ENCODE peak calls at places on chromosomes 5 and 9, in ten cellular contexts. One of them, this sample, is unnamed.

GRCh38 chr9:6049798-6050197 is 34.4 kb upstream of the RANBP6 start:
- DNase-seq in left ventricle myocardium inferior: no peak
- DNase-seq in BE2C: no peak
- DNase-seq in lower lobe of right lung: no peak
- DNase-seq in epithelial cell of proximal tubule: no peak
- DNase-seq in lower leg skin: no peak
- DNase-seq in NB4: peak
- DNase-seq in lung: no peak
- DNase-seq in hepatocyte: no peak
- DNase-seq in GM10248: peak
- DNase-seq in this sample: no peak

GRCh38 chr5:14743601-14744295 is 79.2 kb downstream of the OTULIN start:
- DNase-seq in hepatocyte: no peak
- DNase-seq in lower leg skin: no peak
- DNase-seq in BE2C: no peak
- DNase-seq in lung: no peak
- DNase-seq in lower lobe of right lung: no peak
- DNase-seq in left ventricle myocardium inferior: no peak
- DNase-seq in epithelial cell of proximal tubule: no peak
- DNase-seq in NB4: no peak
- DNase-seq in GM10248: no peak
- DNase-seq in this sample: no peak

GRCh38 chr5:135110941-135111596 is 77.0 kb upstream of the PITX1 start:
- DNase-seq in GM10248: no peak
- DNase-seq in hepatocyte: no peak
- DNase-seq in BE2C: no peak
- DNase-seq in NB4: no peak
- DNase-seq in lung: no peak
- DNase-seq in epithelial cell of proximal tubule: no peak
- DNase-seq in lower leg skin: no peak
- DNase-seq in left ventricle myocardium inferior: no peak
- DNase-seq in lower lobe of right lung: peak
- DNase-seq in this sample: no peak

GRCh38 chr9:126113756-126114408 is 212.7 kb upstream of the MVB12B start:
- DNase-seq in epithelial cell of proximal tubule: no peak
- DNase-seq in hepatocyte: no peak
- DNase-seq in NB4: no peak
- DNase-seq in lung: no peak
- DNase-seq in GM10248: no peak
- DNase-seq in BE2C: no peak
- DNase-seq in left ventricle myocardium inferior: no peak
- DNase-seq in lower lobe of right lung: no peak
- DNase-seq in lower leg skin: peak
- DNase-seq in this sample: peak

GRCh38 chr5:73735032-73735734 is 109.2 kb downstream of the ARHGEF28 start:
- DNase-seq in hepatocyte: no peak
- DNase-seq in left ventricle myocardium inferior: no peak
- DNase-seq in lower leg skin: no peak
- DNase-seq in NB4: no peak
- DNase-seq in lung: no peak
- DNase-seq in BE2C: no peak
- DNase-seq in lower lobe of right lung: no peak
- DNase-seq in epithelial cell of proximal tubule: no peak
- DNase-seq in GM10248: no peak
- DNase-seq in this sample: no peak

GRCh38 chr5:140855772-140856674 is at the start of gene PCDHA10:
- DNase-seq in BE2C: peak
- DNase-seq in GM10248: no peak
- DNase-seq in lower leg skin: no peak
- DNase-seq in lung: no peak
- DNase-seq in hepatocyte: peak
- DNase-seq in lower lobe of right lung: no peak
- DNase-seq in epithelial cell of proximal tubule: no peak
- DNase-seq in left ventricle myocardium inferior: no peak
- DNase-seq in NB4: peak
- DNase-seq in this sample: no peak

GRCh38 chr9:123090956-123091355 is 57.5 kb downstream of the GPR21 start:
- DNase-seq in BE2C: no peak
- DNase-seq in GM10248: no peak
- DNase-seq in epithelial cell of proximal tubule: no peak
- DNase-seq in lower lobe of right lung: no peak
- DNase-seq in hepatocyte: no peak
- DNase-seq in lower leg skin: no peak
- DNase-seq in lung: no peak
- DNase-seq in NB4: no peak
- DNase-seq in left ventricle myocardium inferior: no peak
- DNase-seq in this sample: no peak

GRCh38 chr9:113168809-113169208 is 18.0 kb downstream of the SLC31A2 start:
- DNase-seq in lung: no peak
- DNase-seq in lower lobe of right lung: no peak
- DNase-seq in epithelial cell of proximal tubule: no peak
- DNase-seq in BE2C: no peak
- DNase-seq in NB4: no peak
- DNase-seq in lower leg skin: no peak
- DNase-seq in left ventricle myocardium inferior: no peak
- DNase-seq in GM10248: no peak
- DNase-seq in hepatocyte: no peak
- DNase-seq in this sample: no peak

GRCh38 chr5:160175438-160176218 is 53.7 kb upstream of the FABP6 start:
- DNase-seq in left ventricle myocardium inferior: peak
- DNase-seq in hepatocyte: no peak
- DNase-seq in BE2C: peak
- DNase-seq in NB4: no peak
- DNase-seq in lower leg skin: no peak
- DNase-seq in lung: no peak
- DNase-seq in GM10248: no peak
- DNase-seq in epithelial cell of proximal tubule: peak
- DNase-seq in lower lobe of right lung: no peak
- DNase-seq in this sample: no peak

GRCh38 chr5:132065951-132066701 is 5.7 kb downstream of the IL3 start:
- DNase-seq in epithelial cell of proximal tubule: no peak
- DNase-seq in NB4: no peak
- DNase-seq in BE2C: no peak
- DNase-seq in GM10248: no peak
- DNase-seq in left ventricle myocardium inferior: peak
- DNase-seq in lung: no peak
- DNase-seq in hepatocyte: no peak
- DNase-seq in lower lobe of right lung: no peak
- DNase-seq in lower leg skin: no peak
- DNase-seq in this sample: no peak

GRCh38 chr5:111252799-111253564 is 28.8 kb downstream of the CAMK4 start:
- DNase-seq in hepatocyte: no peak
- DNase-seq in epithelial cell of proximal tubule: no peak
- DNase-seq in BE2C: peak
- DNase-seq in GM10248: peak
- DNase-seq in lower leg skin: no peak
- DNase-seq in lung: no peak
- DNase-seq in NB4: no peak
- DNase-seq in lower lobe of right lung: no peak
- DNase-seq in left ventricle myocardium inferior: no peak
- DNase-seq in this sample: no peak

GRCh38 chr9:135215571-135216161 is 128.2 kb downstream of the OLFM1 start:
- DNase-seq in lower lobe of right lung: peak
- DNase-seq in GM10248: no peak
- DNase-seq in lower leg skin: no peak
- DNase-seq in epithelial cell of proximal tubule: no peak
- DNase-seq in BE2C: peak
- DNase-seq in hepatocyte: peak
- DNase-seq in NB4: no peak
- DNase-seq in lung: peak
- DNase-seq in left ventricle myocardium inferior: peak
- DNase-seq in this sample: no peak

GRCh38 chr5:111747336-111747735 is 9.7 kb downstream of the NREP start:
- DNase-seq in lower lobe of right lung: no peak
- DNase-seq in hepatocyte: no peak
- DNase-seq in NB4: no peak
- DNase-seq in lower leg skin: no peak
- DNase-seq in GM10248: no peak
- DNase-seq in BE2C: no peak
- DNase-seq in lung: no peak
- DNase-seq in epithelial cell of proximal tubule: peak
- DNase-seq in left ventricle myocardium inferior: no peak
- DNase-seq in this sample: no peak

GRCh38 chr5:154444559-154445421 is 1.0 kb upstream of the SAP30L start:
- DNase-seq in lung: no peak
- DNase-seq in hepatocyte: peak
- DNase-seq in GM10248: peak
- DNase-seq in BE2C: peak
- DNase-seq in epithelial cell of proximal tubule: no peak
- DNase-seq in NB4: peak
- DNase-seq in lower leg skin: peak
- DNase-seq in left ventricle myocardium inferior: peak
- DNase-seq in lower lobe of right lung: no peak
- DNase-seq in this sample: peak

DNA sequence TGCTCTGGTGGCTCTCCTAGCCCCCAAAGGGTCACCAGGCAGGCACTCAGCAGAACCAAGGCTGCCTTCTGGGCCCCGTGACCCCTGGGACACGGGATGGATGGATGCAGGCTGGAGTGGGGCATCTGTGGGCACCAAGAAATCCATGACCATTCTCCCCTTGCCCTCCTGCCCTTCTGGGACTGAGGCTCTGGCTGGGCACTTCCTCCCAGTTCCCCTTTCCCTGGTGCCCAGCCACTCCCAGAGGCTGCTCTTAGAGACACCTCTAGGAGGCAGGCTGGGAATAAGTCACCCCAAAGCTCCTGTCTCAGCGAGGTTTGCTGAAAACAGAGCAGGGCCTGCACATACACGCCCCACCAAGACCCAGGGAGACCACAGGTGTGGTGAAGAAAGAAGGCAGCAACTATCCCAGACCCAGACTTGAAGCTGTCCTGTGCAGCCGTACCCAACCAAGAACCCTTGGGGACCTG is 943 bp downstream of the STING1 start:
- DNase-seq in lower lobe of right lung: peak
- DNase-seq in NB4: peak
- DNase-seq in BE2C: no peak
- DNase-seq in lung: no peak
- DNase-seq in lower leg skin: no peak
- DNase-seq in GM10248: peak
- DNase-seq in hepatocyte: no peak
- DNase-seq in left ventricle myocardium inferior: peak
- DNase-seq in epithelial cell of proximal tubule: no peak
- DNase-seq in this sample: no peak
- TF ChIP-seq CTCF in lower lobe of right lung: peak
- TF ChIP-seq CTCF in NB4: peak
- TF ChIP-seq CTCF in BE2C: no peak
- TF ChIP-seq CTCF in lung: no peak
- TF ChIP-seq CTCF in lower leg skin: no peak
- TF ChIP-seq CTCF in GM10248: no peak
- TF ChIP-seq CTCF in hepatocyte: no peak
- TF ChIP-seq CTCF in left ventricle myocardium inferior: no peak
- TF ChIP-seq CTCF in epithelial cell of proximal tubule: no peak
- TF ChIP-seq CTCF in this sample: peak

DNA sequence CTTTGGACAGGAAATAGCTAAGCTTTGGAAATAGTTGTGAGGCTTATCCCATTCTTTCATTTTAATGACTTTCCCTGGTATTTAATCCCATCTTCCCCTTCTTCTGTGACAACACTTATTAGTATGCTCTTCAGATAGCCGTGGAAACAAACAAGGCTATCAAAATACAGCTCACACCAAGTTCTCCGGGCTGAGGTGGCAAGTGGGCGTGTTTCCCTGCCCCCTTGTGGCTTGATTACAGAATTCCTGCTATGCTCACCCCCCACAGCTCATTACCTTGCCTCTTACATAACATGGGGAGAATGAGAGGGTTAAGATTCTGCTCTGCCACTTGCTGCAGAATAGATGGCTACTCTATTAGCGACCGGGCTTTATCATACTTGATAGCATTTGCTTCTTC is 437.1 kb upstream of the TLE4 start:
- DNase-seq in NB4: peak
- DNase-seq in GM10248: no peak
- DNase-seq in lower leg skin: no peak
- DNase-seq in lower lobe of right lung: no peak
- DNase-seq in left ventricle myocardium inferior: no peak
- DNase-seq in hepatocyte: peak
- DNase-seq in BE2C: no peak
- DNase-seq in lung: no peak
- DNase-seq in epithelial cell of proximal tubule: no peak
- DNase-seq in this sample: no peak
- TF ChIP-seq CTCF in NB4: peak
- TF ChIP-seq CTCF in GM10248: no peak
- TF ChIP-seq CTCF in lower leg skin: no peak
- TF ChIP-seq CTCF in lower lobe of right lung: no peak
- TF ChIP-seq CTCF in left ventricle myocardium inferior: no peak
- TF ChIP-seq CTCF in hepatocyte: no peak
- TF ChIP-seq CTCF in BE2C: peak
- TF ChIP-seq CTCF in lung: no peak
- TF ChIP-seq CTCF in epithelial cell of proximal tubule: peak
- TF ChIP-seq CTCF in this sample: peak

GRCh38 chr9:107087256-107087655 is 195.8 kb upstream of the RAD23B start:
- DNase-seq in lower leg skin: no peak
- DNase-seq in NB4: no peak
- DNase-seq in hepatocyte: no peak
- DNase-seq in lower lobe of right lung: no peak
- DNase-seq in BE2C: no peak
- DNase-seq in GM10248: no peak
- DNase-seq in left ventricle myocardium inferior: no peak
- DNase-seq in epithelial cell of proximal tubule: no peak
- DNase-seq in lung: no peak
- DNase-seq in this sample: no peak
- TF ChIP-seq CTCF in lower leg skin: no peak
- TF ChIP-seq CTCF in NB4: peak
- TF ChIP-seq CTCF in hepatocyte: no peak
- TF ChIP-seq CTCF in lower lobe of right lung: no peak
- TF ChIP-seq CTCF in BE2C: peak
- TF ChIP-seq CTCF in GM10248: no peak
- TF ChIP-seq CTCF in left ventricle myocardium inferior: no peak
- TF ChIP-seq CTCF in epithelial cell of proximal tubule: peak
- TF ChIP-seq CTCF in lung: no peak
- TF ChIP-seq CTCF in this sample: no peak

DNA sequence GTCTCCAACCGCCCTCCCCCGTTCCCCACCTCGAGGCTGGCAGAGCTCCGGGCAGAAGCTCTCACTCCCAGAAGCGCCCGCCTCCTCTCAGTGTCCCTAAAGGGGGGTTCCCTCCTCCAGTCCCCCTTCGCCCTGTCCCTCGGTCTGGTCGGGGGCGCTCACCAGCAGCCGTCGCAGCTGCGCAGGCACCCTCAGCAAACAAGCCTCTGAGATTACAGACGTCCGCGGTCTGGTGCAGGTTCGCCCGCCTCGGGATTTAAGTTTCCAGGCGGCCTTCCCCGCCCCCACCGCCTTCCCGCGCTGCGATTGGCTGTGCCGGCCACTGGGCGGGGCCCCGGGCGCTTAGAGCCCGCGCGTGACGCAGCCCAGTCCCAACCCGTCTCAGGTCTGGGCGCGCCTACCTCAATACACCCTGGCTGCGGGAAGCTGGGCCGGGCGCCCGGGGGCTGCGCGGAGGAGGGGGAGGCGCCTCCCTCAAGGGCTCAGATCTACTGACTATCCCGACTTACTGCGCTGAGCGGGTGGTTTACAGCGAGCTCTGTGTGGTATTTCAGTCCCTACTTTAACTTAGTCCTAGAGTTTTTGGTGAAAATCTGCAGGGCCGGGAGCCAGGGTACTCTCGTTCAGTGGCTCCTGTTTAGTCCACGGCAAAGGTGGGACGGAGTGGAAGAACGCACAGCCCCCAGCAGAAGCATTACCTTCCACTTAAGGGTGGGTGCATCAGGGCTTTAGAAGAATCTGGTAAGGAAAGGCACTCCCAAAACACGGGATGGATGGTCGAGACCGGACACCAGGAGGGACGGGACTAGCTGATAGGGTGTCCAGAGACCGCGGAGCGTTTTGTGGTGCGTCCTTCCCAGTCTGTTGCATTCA is at the start of gene CTSV:
- DNase-seq in lower lobe of right lung: peak
- DNase-seq in left ventricle myocardium inferior: peak
- DNase-seq in hepatocyte: peak
- DNase-seq in BE2C: peak
- DNase-seq in NB4: peak
- DNase-seq in GM10248: peak
- DNase-seq in epithelial cell of proximal tubule: peak
- DNase-seq in lung: peak
- DNase-seq in lower leg skin: peak
- DNase-seq in this sample: peak
- TF ChIP-seq CTCF in lower lobe of right lung: no peak
- TF ChIP-seq CTCF in left ventricle myocardium inferior: no peak
- TF ChIP-seq CTCF in hepatocyte: no peak
- TF ChIP-seq CTCF in BE2C: no peak
- TF ChIP-seq CTCF in NB4: no peak
- TF ChIP-seq CTCF in GM10248: no peak
- TF ChIP-seq CTCF in epithelial cell of proximal tubule: no peak
- TF ChIP-seq CTCF in lung: no peak
- TF ChIP-seq CTCF in lower leg skin: no peak
- TF ChIP-seq CTCF in this sample: no peak